ENCODE peak calls at places on chromosomes 12 and 14, in four cellular contexts. J, M, N and P are unnamed samples.

GRCh38 chr14:69088523-69089445 is 64.1 kb downstream of the DCAF5 start:
- DNase-seq in J (no peak), M (peak; percentile 49), N (no peak), P (no peak)

GRCh38 chr14:104098272-104099095 is 13.0 kb downstream of the ASPG start:
- DNase-seq in J (no peak), M (no peak), N (no peak), P (no peak)

GRCh38 chr12:96303656-96304055 is 96.6 kb downstream of the CDK17 start:
- DNase-seq in J (no peak), M (peak; percentile 62), N (no peak), P (no peak)

GRCh38 chr14:68516235-68516634 is 276.6 kb downstream of the ZFP36L1 start:
- DNase-seq in J (no peak), M (no peak), N (no peak), P (no peak)

GRCh38 chr14:63478024-63478423 is 65.2 kb downstream of the PPP2R5E start:
- DNase-seq in J (no peak), M (no peak), N (no peak), P (no peak)

GRCh38 chr12:106113042-106113441 is 25.7 kb downstream of the NUAK1 start:
- DNase-seq in J (no peak), M (peak; percentile 66), N (no peak), P (peak; percentile 67)

GRCh38 chr14:103103461-103104388 is 9.2 kb downstream of the EXOC3L4 start:
- DNase-seq in J (no peak), M (peak; percentile 42), N (no peak), P (peak; percentile 38)

GRCh38 chr14:50944647-50945413 is 547 bp upstream of the PYGL start:
- DNase-seq in J (no peak), M (peak; percentile 48), N (no peak), P (no peak)

GRCh38 chr12:54014315-54015209 is 5.8 kb downstream of the HOXC8 start:
- DNase-seq in J (no peak), M (no peak), N (no peak), P (no peak)

GRCh38 chr14:55102141-55102547 is 26.9 kb upstream of the LGALS3 start:
- DNase-seq in J (peak; percentile 42), M (peak; percentile 99), N (no peak), P (peak; percentile 51)

GRCh38 chr14:74860179-74860578 is 15.8 kb downstream of the PROX2 start:
- DNase-seq in J (no peak), M (peak; percentile 28), N (no peak), P (no peak)

GRCh38 chr12:90978117-90978770 is 23.3 kb upstream of the CCER1 start:
- DNase-seq in J (no peak), M (peak; percentile 87), N (peak; percentile 9), P (peak; percentile 39)

GRCh38 chr12:125114365-125115141 is 49.3 kb downstream of the AACS start:
- DNase-seq in J (no peak), M (no peak), N (no peak), P (no peak)

GRCh38 chr12:72271401-72271740 is 799 bp upstream of the TRHDE start:
- DNase-seq in J (no peak), M (peak; percentile 61), N (no peak), P (no peak)

GRCh38 chr14:76880432-76880831 is 54.2 kb downstream of the LRRC74A start:
- DNase-seq in J (no peak), M (peak; percentile 21), N (no peak), P (no peak)

GRCh38 chr14:93961610-93962009 is 14.8 kb downstream of the ASB2 start:
- DNase-seq in J (no peak), M (no peak), N (no peak), P (no peak)

GRCh38 chr14:59425322-59425945 is 39.7 kb downstream of the GPR135 start:
- DNase-seq in J (no peak), M (peak; percentile 68), N (no peak), P (no peak)

GRCh38 chr12:54187075-54187474 is 1.7 kb downstream of the SMUG1 start:
- DNase-seq in J (no peak), M (no peak), N (no peak), P (no peak)

GRCh38 chr14:63387691-63388090 is 69.0 kb upstream of the GPHB5 start:
- DNase-seq in J (no peak), M (no peak), N (no peak), P (no peak)

GRCh38 chr12:61750604-61751003 is 509.6 kb upstream of the USP15 start:
- DNase-seq in J (no peak), M (peak; percentile 8), N (no peak), P (no peak)

GRCh38 chr14:32075636-32076277 is 1.3 kb upstream of the ARHGAP5 start:
- DNase-seq in J (no peak), M (peak; percentile 48), N (no peak), P (peak; percentile 1)

GRCh38 chr12:106855221-106855758 is 80.8 kb downstream of the RIC8B start:
- DNase-seq in J (no peak), M (no peak), N (no peak), P (no peak)

GRCh38 chr12:117041798-117042170 is 57.4 kb downstream of the TESC start:
- DNase-seq in J (no peak), M (no peak), N (no peak), P (no peak)